ENCODE peak calls at places on chromosomes 11 and 22, in four cellular contexts. One of them, this sample, is unnamed.

GRCh38 chr22:29873943-29874342 is 9.0 kb upstream of the MTMR3 start:
- DNase-seq in bronchial epithelial cell: peak
- DNase-seq in mucosa of descending colon: no peak
- DNase-seq in Calu3: no peak
- DNase-seq in this sample: no peak

GRCh38 chr11:72013765-72014711 is 15.3 kb downstream of the IL18BP start:
- DNase-seq in Calu3: no peak
- DNase-seq in bronchial epithelial cell: no peak
- DNase-seq in mucosa of descending colon: no peak
- DNase-seq in this sample: no peak

GRCh38 chr11:64990222-64990918 is 6.4 kb downstream of the BATF2 start:
- DNase-seq in bronchial epithelial cell: no peak
- DNase-seq in mucosa of descending colon: peak
- DNase-seq in Calu3: no peak
- DNase-seq in this sample: no peak

GRCh38 chr22:45692549-45692948 is 20.9 kb downstream of the ATXN10 start:
- DNase-seq in bronchial epithelial cell: no peak
- DNase-seq in Calu3: no peak
- DNase-seq in mucosa of descending colon: no peak
- DNase-seq in this sample: no peak

GRCh38 chr11:92457250-92457649 is 232.6 kb downstream of the FAT3 start:
- DNase-seq in Calu3: peak
- DNase-seq in mucosa of descending colon: no peak
- DNase-seq in bronchial epithelial cell: peak
- DNase-seq in this sample: no peak

GRCh38 chr22:25700996-25701815 is 40.8 kb upstream of the MYO18B start:
- DNase-seq in bronchial epithelial cell: no peak
- DNase-seq in Calu3: no peak
- DNase-seq in mucosa of descending colon: no peak
- DNase-seq in this sample: no peak

GRCh38 chr11:76609736-76610370 is 60.7 kb downstream of the LRRC32 start:
- DNase-seq in mucosa of descending colon: no peak
- DNase-seq in bronchial epithelial cell: no peak
- DNase-seq in Calu3: no peak
- DNase-seq in this sample: no peak

GRCh38 chr11:12167098-12167999 is 57.0 kb downstream of the MICAL2 start:
- DNase-seq in Calu3: peak
- DNase-seq in bronchial epithelial cell: peak
- DNase-seq in mucosa of descending colon: peak
- DNase-seq in this sample: peak

GRCh38 chr11:69114362-69114761 is 41.4 kb upstream of the SMIM38 start:
- DNase-seq in bronchial epithelial cell: no peak
- DNase-seq in Calu3: no peak
- DNase-seq in mucosa of descending colon: peak
- DNase-seq in this sample: no peak

GRCh38 chr22:43293259-43293658 is 49.9 kb downstream of the SCUBE1 start:
- DNase-seq in Calu3: no peak
- DNase-seq in mucosa of descending colon: no peak
- DNase-seq in bronchial epithelial cell: no peak
- DNase-seq in this sample: no peak

GRCh38 chr11:1979607-1980006 is 18.0 kb downstream of the H19 start:
- DNase-seq in Calu3: no peak
- DNase-seq in mucosa of descending colon: no peak
- DNase-seq in bronchial epithelial cell: no peak
- DNase-seq in this sample: no peak

GRCh38 chr11:131766637-131767036 is 396.2 kb downstream of the NTM start:
- DNase-seq in Calu3: no peak
- DNase-seq in bronchial epithelial cell: no peak
- DNase-seq in mucosa of descending colon: no peak
- DNase-seq in this sample: no peak

GRCh38 chr22:35539910-35540599 is 576 bp upstream of the RASD2 start:
- DNase-seq in Calu3: peak
- DNase-seq in mucosa of descending colon: peak
- DNase-seq in bronchial epithelial cell: no peak
- DNase-seq in this sample: peak

GRCh38 chr11:102138677-102139076 is 28.4 kb downstream of the YAP1 start:
- DNase-seq in Calu3: no peak
- DNase-seq in mucosa of descending colon: no peak
- DNase-seq in bronchial epithelial cell: peak
- DNase-seq in this sample: no peak

GRCh38 chr11:4071828-4072421 is 22.7 kb upstream of the RRM1 start:
- DNase-seq in bronchial epithelial cell: no peak
- DNase-seq in Calu3: no peak
- DNase-seq in mucosa of descending colon: no peak
- DNase-seq in this sample: no peak

GRCh38 chr22:47200273-47201051 is 438.0 kb downstream of the TBC1D22A start:
- DNase-seq in bronchial epithelial cell: no peak
- DNase-seq in mucosa of descending colon: no peak
- DNase-seq in Calu3: no peak
- DNase-seq in this sample: no peak

GRCh38 chr11:66326261-66327111 is 9.6 kb upstream of the CD248 start:
- DNase-seq in mucosa of descending colon: peak
- DNase-seq in Calu3: no peak
- DNase-seq in bronchial epithelial cell: no peak
- DNase-seq in this sample: peak

GRCh38 chr11:66328307-66329144 is 7.7 kb downstream of the RIN1 start:
- DNase-seq in bronchial epithelial cell: peak
- DNase-seq in Calu3: peak
- DNase-seq in mucosa of descending colon: peak
- DNase-seq in this sample: peak

GRCh38 chr11:66329165-66329673 is 7.0 kb downstream of the RIN1 start:
- DNase-seq in mucosa of descending colon: no peak
- DNase-seq in bronchial epithelial cell: no peak
- DNase-seq in Calu3: no peak
- DNase-seq in this sample: no peak

GRCh38 chr11:66328036-66328306 is 8.3 kb downstream of the RIN1 start:
- DNase-seq in mucosa of descending colon: peak
- DNase-seq in bronchial epithelial cell: peak
- DNase-seq in Calu3: no peak
- DNase-seq in this sample: peak

GRCh38 chr11:66327171-66328035 is 8.8 kb downstream of the RIN1 start:
- DNase-seq in Calu3: no peak
- DNase-seq in mucosa of descending colon: no peak
- DNase-seq in bronchial epithelial cell: peak
- DNase-seq in this sample: peak
- TF ChIP-seq CTCF in Calu3: no peak
- TF ChIP-seq CTCF in mucosa of descending colon: no peak
- TF ChIP-seq CTCF in bronchial epithelial cell: no peak
- TF ChIP-seq CTCF in this sample: no peak

DNA sequence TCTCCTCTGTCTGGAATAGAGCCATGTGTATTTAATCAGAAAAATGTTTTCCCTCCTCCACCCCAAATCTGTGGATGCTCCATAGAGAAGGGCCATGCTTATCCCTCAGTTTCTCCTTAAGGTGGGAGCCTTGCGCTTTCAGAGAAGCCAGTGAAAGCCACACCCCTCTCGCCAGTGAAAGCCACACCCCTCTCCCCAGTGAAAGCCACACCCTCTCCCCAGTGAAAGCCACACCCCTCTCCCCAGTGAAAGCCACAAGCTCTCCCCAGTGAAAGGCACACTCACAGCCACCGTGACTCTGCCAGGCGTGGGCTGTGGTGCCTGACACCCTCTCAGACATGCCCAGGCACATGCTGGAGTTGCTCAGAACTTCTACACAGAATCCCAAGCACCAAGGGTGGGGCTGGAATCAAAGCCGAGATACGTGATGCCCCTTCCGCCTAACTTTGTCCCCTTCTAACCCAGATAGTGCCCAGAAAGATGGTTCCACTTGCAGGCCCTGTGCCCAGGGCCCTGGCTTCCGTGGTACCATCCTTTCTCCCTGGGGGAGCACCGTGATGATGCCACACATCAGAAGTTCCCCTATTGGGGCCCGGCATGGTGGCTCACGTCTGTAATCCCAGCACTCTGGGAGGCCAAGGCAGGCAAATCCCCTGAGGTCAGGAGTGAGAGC is 16.5 kb upstream of the PRR5 start:
- DNase-seq in Calu3: peak
- DNase-seq in bronchial epithelial cell: peak
- DNase-seq in mucosa of descending colon: peak
- DNase-seq in this sample: peak
- TF ChIP-seq CTCF in Calu3: no peak
- TF ChIP-seq CTCF in bronchial epithelial cell: no peak
- TF ChIP-seq CTCF in mucosa of descending colon: no peak
- TF ChIP-seq CTCF in this sample: no peak

GRCh38 chr22:18077087-18077638 is 627 bp upstream of the PEX26 start:
- DNase-seq in Calu3: no peak
- DNase-seq in mucosa of descending colon: no peak
- DNase-seq in bronchial epithelial cell: no peak
- DNase-seq in this sample: no peak

GRCh38 chr22:18077639-18078328 is at the start of gene PEX26:
- DNase-seq in mucosa of descending colon: peak
- DNase-seq in bronchial epithelial cell: peak
- DNase-seq in Calu3: peak
- DNase-seq in this sample: peak

GRCh38 chr22:18079706-18080230 is 2.0 kb downstream of the PEX26 start:
- DNase-seq in bronchial epithelial cell: no peak
- DNase-seq in mucosa of descending colon: no peak
- DNase-seq in Calu3: no peak
- DNase-seq in this sample: no peak

GRCh38 chr22:18076060-18076497 is 1.7 kb upstream of the PEX26 start:
- DNase-seq in Calu3: peak
- DNase-seq in mucosa of descending colon: no peak
- DNase-seq in bronchial epithelial cell: peak
- DNase-seq in this sample: peak

GRCh38 chr22:18078329-18079041 is 695 bp downstream of the PEX26 start:
- DNase-seq in mucosa of descending colon: peak
- DNase-seq in Calu3: peak
- DNase-seq in bronchial epithelial cell: no peak
- DNase-seq in this sample: peak
- TF ChIP-seq CTCF in mucosa of descending colon: no peak
- TF ChIP-seq CTCF in Calu3: no peak
- TF ChIP-seq CTCF in bronchial epithelial cell: peak
- TF ChIP-seq CTCF in this sample: no peak

DNA sequence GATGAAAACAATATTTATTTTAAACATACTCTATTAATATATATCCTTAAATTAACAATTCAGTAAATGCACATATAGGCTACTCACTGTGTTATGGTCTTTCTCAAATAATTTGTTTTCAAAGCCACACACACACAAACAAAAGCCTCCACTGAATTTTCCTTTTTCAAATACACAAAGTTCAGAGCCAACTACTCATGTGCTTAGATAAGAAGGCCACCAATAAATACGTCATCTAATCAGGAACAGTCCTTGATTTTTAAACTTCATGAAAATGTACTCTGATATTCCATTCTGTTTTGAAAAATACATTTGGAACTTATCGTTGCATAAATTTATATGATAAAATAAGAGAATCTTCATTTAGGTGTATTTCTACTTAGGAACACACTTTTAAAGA is 26.0 kb downstream of the KBTBD3 start:
- DNase-seq in Calu3: no peak
- DNase-seq in mucosa of descending colon: no peak
- DNase-seq in bronchial epithelial cell: no peak
- DNase-seq in this sample: no peak
- TF ChIP-seq CTCF in Calu3: no peak
- TF ChIP-seq CTCF in mucosa of descending colon: no peak
- TF ChIP-seq CTCF in bronchial epithelial cell: no peak
- TF ChIP-seq CTCF in this sample: no peak

GRCh38 chr11:104905271-104905670 is 7.0 kb upstream of the CASP12 start:
- DNase-seq in bronchial epithelial cell: no peak
- DNase-seq in Calu3: no peak
- DNase-seq in mucosa of descending colon: no peak
- DNase-seq in this sample: no peak
- TF ChIP-seq CTCF in bronchial epithelial cell: peak
- TF ChIP-seq CTCF in Calu3: no peak
- TF ChIP-seq CTCF in mucosa of descending colon: no peak
- TF ChIP-seq CTCF in this sample: no peak

This sample was measured in activated CD8-positive, alpha-beta T cell treated with anti-CD3 and anti-CD28 coated beads for 36 hours.